ENCODE peak calls at places on chromosomes 7 and 10, in ten cellular contexts. S is A549; H is IMR-90; A is GM23248; Z is GM23338; I is RWPE1; F is CD4-positive, alpha-beta memory T cell; X is thoracic aorta; R is uterus; D is ascending aorta. Y is an unnamed sample.

GRCh38 chr7:137403282-137403681 is 59.7 kb upstream of the PTN start:
- DNase-seq in R (no peak), X (no peak), D (no peak), Z (peak), F (no peak), I (no peak), S (no peak), H (no peak), A (no peak), Y (no peak)

GRCh38 chr10:80529604-80530003 is 8.1 kb upstream of the SH2D4B start:
- DNase-seq in Z (no peak), F (peak), A (no peak), H (peak), D (no peak), X (no peak), S (no peak), I (no peak), R (no peak), Y (no peak)

GRCh38 chr7:113267271-113267670 is 148.9 kb upstream of the SMIM30 start:
- DNase-seq in S (no peak), F (no peak), D (no peak), A (peak), X (no peak), I (no peak), R (no peak), H (peak), Z (no peak), Y (no peak)

GRCh38 chr10:22341936-22342222 is 3.4 kb upstream of the SPAG6 start:
- DNase-seq in D (no peak), F (no peak), X (no peak), Z (no peak), R (no peak), A (no peak), S (no peak), H (no peak), I (no peak), Y (no peak)

GRCh38 chr7:41630741-41631140 is 72.1 kb downstream of the INHBA start:
- DNase-seq in A (no peak), Z (peak), H (no peak), D (no peak), R (no peak), S (no peak), F (no peak), I (no peak), X (no peak), Y (no peak)

GRCh38 chr7:43501881-43502280 is 81.0 kb upstream of the STK17A start:
- DNase-seq in A (peak), H (peak), X (no peak), Z (no peak), F (no peak), I (no peak), D (no peak), S (no peak), R (no peak), Y (no peak)

GRCh38 chr10:49323896-49324270 is 24.9 kb downstream of the C10orf71 start:
- DNase-seq in S (no peak), F (no peak), H (no peak), Z (no peak), R (no peak), X (no peak), A (no peak), I (no peak), D (no peak), Y (no peak)

GRCh38 chr7:27678617-27679260 is 16.1 kb upstream of the HIBADH start:
- DNase-seq in R (no peak), I (peak), Z (no peak), F (no peak), D (no peak), S (peak), A (peak), X (no peak), H (peak), Y (no peak)

GRCh38 chr7:40604601-40605438 is 470.0 kb downstream of the SUGCT start:
- DNase-seq in H (peak), X (no peak), A (peak), R (no peak), I (no peak), F (no peak), Z (peak), S (peak), D (no peak), Y (no peak)

GRCh38 chr7:143395187-143396149 is 13.2 kb downstream of the EPHA1 start:
- DNase-seq in F (no peak), H (no peak), Z (peak), S (no peak), D (no peak), X (no peak), R (no peak), I (no peak), A (peak), Y (no peak)

GRCh38 chr10:2619472-2619871 is 447.9 kb upstream of the PFKP start:
- DNase-seq in A (peak), D (no peak), R (no peak), S (peak), F (no peak), H (no peak), I (peak), X (no peak), Z (peak), Y (no peak)

GRCh38 chr7:128059143-128059975 is 28.1 kb upstream of the LRRC4 start:
- DNase-seq in S (no peak), F (peak), I (no peak), H (no peak), Z (peak), D (no peak), R (no peak), X (no peak), A (no peak), Y (no peak)

GRCh38 chr7:69728299-69728698 is 130.0 kb downstream of the AUTS2 start:
- DNase-seq in R (no peak), H (no peak), S (no peak), X (no peak), D (no peak), F (no peak), Z (no peak), I (no peak), A (peak), Y (no peak)

GRCh38 chr10:115082521-115082920 is 10.6 kb upstream of the ATRNL1 start:
- DNase-seq in R (no peak), I (no peak), A (peak), Z (no peak), D (no peak), F (no peak), S (no peak), X (no peak), H (no peak), Y (no peak)

GRCh38 chr10:28411648-28412047 is 108.8 kb upstream of the MPP7 start:
- DNase-seq in D (no peak), Z (no peak), R (no peak), H (no peak), F (no peak), I (peak), A (peak), X (no peak), S (peak), Y (peak)

GRCh38 chr10:4391683-4392082 is 434.3 kb upstream of the AKR1E2 start:
- DNase-seq in Z (peak), F (no peak), A (no peak), H (no peak), S (peak), R (no peak), D (no peak), X (no peak), I (no peak), Y (no peak)

GRCh38 chr7:2043316-2044039 is 189.3 kb downstream of the MAD1L1 start:
- DNase-seq in F (no peak), H (no peak), A (no peak), Z (no peak), D (no peak), R (no peak), X (no peak), I (no peak), S (no peak), Y (no peak)

GRCh38 chr7:80721880-80722595 is 83.6 kb downstream of the CD36 start:
- DNase-seq in R (peak), I (peak), D (no peak), A (peak), Z (peak), X (no peak), H (peak), F (no peak), S (peak), Y (peak)

GRCh38 chr7:3893151-3893788 is 592.2 kb downstream of the SDK1 start:
- DNase-seq in Z (no peak), A (no peak), I (no peak), D (no peak), F (no peak), X (no peak), H (no peak), R (no peak), S (no peak), Y (no peak)

GRCh38 chr10:91788527-91788926 is 9.7 kb upstream of the TNKS2 start:
- DNase-seq in F (no peak), Z (peak), I (no peak), A (no peak), H (no peak), X (no peak), D (no peak), S (no peak), R (no peak), Y (no peak)

GRCh38 chr7:104914427-104914826 is 99.6 kb upstream of the KMT2E start:
- DNase-seq in F (no peak), X (no peak), R (no peak), A (no peak), H (no peak), D (no peak), I (no peak), S (no peak), Z (no peak), Y (no peak)

DNA sequence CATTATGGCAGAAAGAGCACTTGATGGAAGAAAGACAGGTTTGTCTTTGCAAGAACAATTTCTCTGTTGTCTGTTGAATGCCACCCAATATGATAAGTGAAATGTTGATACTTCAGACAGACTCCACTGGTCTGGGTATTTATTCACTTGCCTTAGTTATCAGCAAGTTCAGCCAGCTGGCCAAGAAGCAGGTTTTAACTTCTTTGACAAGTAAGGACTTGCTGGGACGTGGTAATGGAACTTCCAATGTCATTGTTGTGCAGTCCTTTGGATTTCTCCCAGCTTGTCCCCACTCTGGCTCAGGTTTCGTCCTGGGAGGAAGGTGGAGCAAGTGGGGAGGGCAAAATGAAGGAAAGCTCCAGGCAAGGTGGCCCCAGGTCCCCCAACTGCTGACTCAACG is 497.4 kb downstream of the RPS24 start:
- DNase-seq in X (no peak), F (no peak), I (no peak), H (no peak), S (no peak), R (no peak), A (no peak), D (no peak), Z (no peak), Y (no peak)
- H3K27ac ChIP-seq in X (no peak), F (no peak), I (no peak), H (no peak), S (no peak), R (no peak), A (no peak), D (no peak), Z (no peak), Y (no peak)

GRCh38 chr10:103069453-103070331 is 123.4 kb downstream of the NT5C2 start:
- DNase-seq in A (peak), H (peak), S (peak), I (peak), X (no peak), F (peak), Z (peak), R (peak), D (no peak), Y (peak)
- H3K27ac ChIP-seq in A (no peak), H (no peak), S (no peak), I (no peak), X (no peak), F (no peak), Z (no peak), R (no peak), D (peak), Y (no peak)

DNA sequence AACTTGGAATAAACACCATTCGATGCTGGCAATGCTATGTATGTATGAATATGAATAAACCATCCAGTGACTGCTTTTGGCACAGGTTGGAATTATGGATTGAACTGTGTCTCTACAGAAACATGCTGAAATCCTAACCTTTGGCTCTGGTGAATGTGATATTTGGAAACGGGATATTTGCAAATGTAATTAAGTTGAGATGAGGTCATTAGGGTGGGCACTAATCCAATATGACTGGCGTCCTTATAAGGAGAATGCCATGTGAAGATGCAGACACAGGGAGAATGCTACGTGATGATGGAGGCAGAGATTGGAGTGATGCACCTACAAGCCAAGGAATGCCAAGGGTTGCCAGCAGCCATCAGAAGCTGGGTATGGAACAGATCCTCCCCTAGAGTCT is 3.4 kb upstream of the ACTR3B start:
- DNase-seq in R (no peak), D (no peak), A (peak), H (peak), X (no peak), F (no peak), S (no peak), I (no peak), Z (no peak), Y (no peak)
- H3K27ac ChIP-seq in R (no peak), D (no peak), A (no peak), H (no peak), X (no peak), F (no peak), S (no peak), I (no peak), Z (no peak), Y (no peak)

DNA sequence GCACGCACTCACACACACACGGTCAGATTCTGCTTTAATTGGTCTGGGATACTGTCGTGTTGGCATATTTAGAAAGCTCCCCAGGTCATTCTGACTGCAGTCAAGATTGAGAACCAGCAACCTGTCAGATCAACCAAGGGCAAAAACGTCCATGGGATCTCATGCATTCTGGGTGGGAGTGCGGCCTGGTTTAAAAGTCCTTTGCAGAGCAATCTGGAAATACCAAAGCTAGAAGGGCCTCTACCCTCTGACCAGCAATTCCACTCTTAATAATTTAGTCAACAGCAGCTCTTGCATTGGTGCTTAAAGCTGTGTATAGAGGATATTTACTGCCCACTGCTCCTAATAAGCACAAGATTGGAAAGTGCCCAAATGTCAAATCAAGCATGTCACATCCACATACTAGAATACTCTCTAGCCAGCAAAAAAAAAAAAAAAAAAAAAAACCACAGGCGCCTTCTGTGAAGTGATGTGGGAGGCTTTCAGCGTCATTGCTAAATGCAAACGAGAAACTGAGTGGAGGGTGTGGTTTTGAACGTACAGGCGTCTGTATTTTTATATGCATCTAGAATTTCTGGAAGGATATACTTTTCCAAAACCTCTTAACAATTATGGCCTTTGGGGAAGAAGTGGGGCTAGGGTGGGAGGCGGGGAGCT is 44.8 kb upstream of the HSPA12A start:
- DNase-seq in X (no peak), R (no peak), A (no peak), Z (no peak), I (no peak), D (no peak), H (no peak), S (no peak), F (no peak), Y (no peak)
- H3K27ac ChIP-seq in X (no peak), R (no peak), A (no peak), Z (no peak), I (no peak), D (no peak), H (no peak), S (no peak), F (no peak), Y (no peak)